ENCODE peak calls at places on chromosomes 1 and 21, in four cellular contexts. N, X, O and F are unnamed samples.

GRCh38 chr1:30754684-30755171 is 2.8 kb downstream of the LAPTM5 start:
- DNase-seq in O (no peak), X (no peak), N (no peak), F (no peak)

GRCh38 chr1:54476231-54477109 is 70.3 kb upstream of the SSBP3 start:
- DNase-seq in O (no peak), X (no peak), N (no peak), F (peak)

GRCh38 chr1:242427519-242427918 is 97.0 kb downstream of the PLD5 start:
- DNase-seq in N (no peak), X (no peak), O (peak), F (no peak)

GRCh38 chr1:92040971-92041370 is 11.2 kb downstream of the EPHX4 start:
- DNase-seq in N (no peak), X (no peak), O (no peak), F (no peak)

GRCh38 chr1:157105988-157106812 is 6.6 kb upstream of the ETV3L start:
- DNase-seq in N (no peak), O (no peak), X (peak), F (no peak)

GRCh38 chr1:92484472-92485373 is 2.0 kb downstream of the GFI1 start:
- DNase-seq in O (peak), N (no peak), X (peak), F (peak)

GRCh38 chr1:4411862-4412261 is 242.5 kb upstream of the AJAP1 start:
- DNase-seq in N (no peak), O (no peak), X (no peak), F (no peak)

GRCh38 chr1:63782982-63783381 is 9.2 kb downstream of the ROR1 start:
- DNase-seq in O (no peak), N (no peak), X (no peak), F (no peak)

GRCh38 chr1:221234821-221235220 is 355.6 kb downstream of the HLX start:
- DNase-seq in N (no peak), X (no peak), O (no peak), F (no peak)

GRCh38 chr1:54671985-54672608 is 30.5 kb downstream of the MROH7 start:
- DNase-seq in N (no peak), O (peak), X (peak), F (peak)

GRCh38 chr1:153662269-153662668 is 3.8 kb downstream of the SNAPIN start:
- DNase-seq in O (no peak), N (no peak), X (no peak), F (no peak)

GRCh38 chr1:199357591-199357990 is 669.9 kb upstream of the NR5A2 start:
- DNase-seq in N (no peak), O (no peak), X (no peak), F (no peak)

GRCh38 chr1:35557118-35557610 is at the start of gene KIAA0319L:
- DNase-seq in O (peak), N (peak), X (peak), F (peak)

GRCh38 chr1:162000053-162000420 is 23.6 kb downstream of the OLFML2B start:
- DNase-seq in O (no peak), X (no peak), N (no peak), F (no peak)

GRCh38 chr1:220492671-220493070 is 35.3 kb upstream of the MARK1 start:
- DNase-seq in X (no peak), N (no peak), O (no peak), F (no peak)

GRCh38 chr1:98660941-98661543 is 479 bp upstream of the SNX7 start:
- DNase-seq in N (no peak), O (no peak), X (no peak), F (no peak)

GRCh38 chr1:112869895-112870294 is 86.1 kb downstream of the SLC16A1 start:
- DNase-seq in O (no peak), N (no peak), X (no peak), F (no peak)

GRCh38 chr1:96782861-96783260 is 61.3 kb downstream of the PTBP2 start:
- DNase-seq in N (no peak), X (no peak), O (no peak), F (no peak)
- TF ChIP-seq CTCF in N (no peak), X (no peak), O (no peak), F (no peak)

DNA sequence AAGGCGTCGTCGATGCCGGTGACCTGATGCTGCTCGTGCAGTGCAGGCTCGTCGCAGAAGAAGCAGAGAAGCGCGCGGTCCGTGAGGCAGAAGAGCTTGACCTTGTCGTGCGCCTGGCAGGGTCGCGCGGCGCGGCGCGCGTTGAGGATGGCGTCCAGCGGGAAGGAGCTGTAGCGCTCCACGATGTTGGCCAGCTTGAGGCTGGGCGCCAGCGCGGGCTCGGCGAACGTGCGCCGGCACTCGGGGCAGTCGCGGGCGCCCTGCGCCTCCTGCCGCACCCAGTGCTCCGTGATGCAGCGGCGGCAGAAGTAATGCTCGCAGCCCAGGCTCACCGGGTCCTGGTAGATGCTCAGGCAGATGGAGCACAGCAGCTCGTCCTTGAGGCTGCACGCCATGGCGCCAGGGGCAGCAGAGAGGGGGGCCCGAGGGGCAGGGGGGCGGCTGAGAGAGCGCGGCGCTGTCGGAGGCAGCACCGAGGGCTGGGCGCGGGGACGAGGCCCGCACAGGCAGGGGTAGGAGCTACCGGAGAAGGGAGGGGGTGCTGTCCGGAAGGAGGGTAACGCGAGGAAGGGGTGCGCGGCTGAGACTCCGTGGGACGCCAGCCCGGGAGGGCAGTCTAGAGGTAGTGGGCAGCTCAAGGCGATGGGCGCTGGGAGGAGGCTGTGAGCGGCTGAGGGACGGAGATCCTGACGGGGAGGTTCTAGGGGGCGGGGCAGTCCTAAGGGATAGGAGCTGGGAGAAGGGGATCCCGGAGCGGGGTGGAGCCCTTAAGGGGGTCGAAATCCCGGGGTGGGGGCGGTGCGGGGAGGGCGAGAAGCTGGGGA is 593 bp downstream of the TRIM62 start:
- DNase-seq in N (peak), X (peak), O (peak), F (peak)
- TF ChIP-seq CTCF in N (no peak), X (no peak), O (no peak), F (no peak)

GRCh38 chr1:26164036-26164927 is 4.5 kb downstream of the C1orf232 start:
- DNase-seq in X (peak), N (peak), O (peak), F (peak)
- TF ChIP-seq CTCF in X (no peak), N (peak), O (no peak), F (peak)

GRCh38 chr21:41916888-41917433 is 36.9 kb downstream of the C2CD2 start:
- DNase-seq in O (no peak), X (no peak), N (no peak), F (no peak)
- TF ChIP-seq CTCF in O (no peak), X (no peak), N (no peak), F (no peak)

DNA sequence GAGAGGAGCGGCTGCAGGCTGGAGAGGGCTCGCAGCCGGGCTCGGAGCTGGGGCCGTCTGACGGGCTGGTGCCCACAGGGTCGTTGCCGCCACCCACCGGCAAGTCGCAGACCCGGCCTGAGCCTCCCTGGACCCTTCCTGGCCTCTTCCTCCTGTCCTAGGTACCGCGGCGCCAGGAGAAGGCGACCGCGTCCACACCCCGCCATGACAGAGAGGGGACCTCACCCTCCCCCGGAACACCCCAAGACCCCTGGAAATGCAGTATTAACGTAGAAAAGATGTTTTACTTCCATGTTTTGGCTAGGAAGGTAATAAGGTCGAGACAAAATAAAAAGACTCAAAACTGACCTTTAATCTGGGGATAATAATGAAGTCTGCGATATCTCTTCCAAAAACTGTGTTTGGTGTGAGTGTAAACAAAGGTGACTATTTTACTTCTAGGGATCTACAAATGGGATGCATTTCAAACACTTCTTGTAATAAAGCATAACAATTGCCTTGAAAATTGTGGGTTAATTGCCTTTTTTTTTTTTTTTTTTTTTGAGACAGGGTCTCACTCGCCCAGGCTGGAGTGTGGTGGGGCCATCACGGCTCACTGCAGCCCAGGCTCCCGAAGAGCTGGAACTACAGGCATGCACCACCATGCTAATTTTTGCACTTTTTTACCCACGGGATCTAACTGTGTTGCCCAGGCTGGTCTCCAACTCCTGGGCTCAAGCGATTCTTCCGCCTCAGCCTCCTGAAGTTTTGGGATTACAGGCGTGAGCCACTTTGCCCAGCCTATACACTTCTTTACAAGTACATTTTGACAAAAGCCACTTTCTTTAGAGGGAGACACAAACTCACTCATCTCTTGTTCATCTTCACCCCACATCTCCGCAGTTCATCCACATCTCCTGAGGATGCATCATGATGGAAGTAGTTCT is 838 bp upstream of the RSRP1 start:
- DNase-seq in O (no peak), X (no peak), N (no peak), F (no peak)
- TF ChIP-seq CTCF in O (peak), X (no peak), N (no peak), F (peak)

DNA sequence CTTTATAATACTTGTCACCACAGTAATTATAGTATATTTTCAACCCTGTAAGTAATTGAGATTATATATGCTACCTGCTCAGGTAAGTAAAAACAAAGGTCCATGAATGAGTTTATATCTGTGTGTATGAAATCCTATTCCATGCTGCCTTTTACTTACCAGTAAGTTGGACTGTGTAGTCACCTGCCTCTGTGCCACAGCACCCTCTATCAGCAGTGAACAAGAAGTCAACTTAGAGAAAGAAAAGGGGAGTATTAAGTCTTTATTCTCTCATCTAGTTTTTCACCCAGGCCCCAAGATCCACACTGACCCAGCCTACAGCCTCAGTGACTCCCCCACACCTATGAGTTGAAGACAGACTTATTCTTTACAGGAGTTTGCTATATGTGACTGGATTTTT is 36.9 kb upstream of the IFI16 start:
- DNase-seq in N (no peak), X (no peak), O (no peak), F (no peak)
- TF ChIP-seq CTCF in N (no peak), X (no peak), O (no peak), F (no peak)

GRCh38 chr1:39826583-39826982 is 37.9 kb upstream of the BMP8B start:
- DNase-seq in O (no peak), N (no peak), X (no peak), F (no peak)
- TF ChIP-seq CTCF in O (no peak), N (no peak), X (no peak), F (no peak)